ENCODE peak calls at places on chromosomes 4 and X, in four cellular contexts. S is upper lobe of left lung, Y is A549, X is HepG2. H is an unnamed sample.

GRCh38 chr4:6105311-6105911 is 87.2 kb upstream of the C4orf50 start:
- ATAC-seq in S (no peak), Y (no peak), X (no peak), H (no peak)

GRCh38 chr4:140123666-140124377 is 30.2 kb downstream of the MAML3 start:
- ATAC-seq in S (no peak), Y (no peak), X (no peak), H (no peak)

GRCh38 chr4:153398713-153399112 is 54.2 kb downstream of the MND1 start:
- ATAC-seq in S (peak), Y (no peak), X (no peak), H (no peak)

GRCh38 chrX:118717703-118718391 is 9.6 kb upstream of the IL13RA1 start:
- ATAC-seq in X (no peak), Y (no peak), S (peak), H (peak)

GRCh38 chr4:140083320-140083719 is 70.7 kb downstream of the MAML3 start:
- ATAC-seq in Y (no peak), S (no peak), X (no peak), H (no peak)

GRCh38 chr4:145786830-145787229 is 106.9 kb downstream of the C4orf51 start:
- ATAC-seq in X (no peak), S (no peak), Y (no peak), H (no peak)

GRCh38 chr4:28842271-28842670 is 1877.9 kb upstream of the PCDH7 start:
- ATAC-seq in X (no peak), Y (no peak), S (no peak), H (no peak)

GRCh38 chr4:77358315-77358928 is 201.4 kb downstream of the CCNG2 start:
- ATAC-seq in X (peak), S (no peak), Y (peak), H (no peak)

GRCh38 chrX:118392726-118393125 is 46.8 kb downstream of the WDR44 start:
- ATAC-seq in X (no peak), S (no peak), Y (no peak), H (no peak)

GRCh38 chrX:83593634-83594294 is 85.7 kb downstream of the POU3F4 start:
- ATAC-seq in Y (no peak), X (no peak), S (no peak), H (no peak)

GRCh38 chr4:89863533-89863932 is 26.6 kb upstream of the SNCA start:
- ATAC-seq in X (no peak), S (no peak), Y (no peak), H (no peak)

GRCh38 chr4:139764192-139764591 is 98.6 kb downstream of the MGST2 start:
- ATAC-seq in X (no peak), S (peak), Y (no peak), H (peak)

GRCh38 chr4:130029442-130029841 is 933.5 kb downstream of the C4orf33 start:
- ATAC-seq in S (no peak), Y (no peak), X (no peak), H (no peak)

GRCh38 chrX:18877472-18877871 is 106.4 kb downstream of the PHKA2 start:
- ATAC-seq in X (peak), Y (no peak), S (no peak), H (no peak)

GRCh38 chrX:130224810-130225209 is 43.9 kb downstream of the ZNF280C start:
- ATAC-seq in Y (no peak), X (no peak), S (no peak), H (no peak)

GRCh38 chrX:47540754-47541538 is 20.1 kb upstream of the ARAF start:
- ATAC-seq in S (peak), X (peak), Y (peak), H (peak)

GRCh38 chr4:76235915-76236314 is 15.6 kb upstream of the FAM47E start:
- ATAC-seq in S (peak), Y (no peak), X (no peak), H (no peak)

GRCh38 chr4:76984788-76985211 is 35.2 kb downstream of the SEPTIN11 start:
- ATAC-seq in Y (no peak), S (peak), X (peak), H (peak)

GRCh38 chr4:5166377-5166776 is 115.1 kb downstream of the STK32B start:
- ATAC-seq in X (no peak), S (no peak), Y (no peak), H (no peak)

GRCh38 chr4:80471701-80472100 is 136.2 kb downstream of the CFAP299 start:
- ATAC-seq in Y (no peak), X (peak), S (no peak), H (peak)

GRCh38 chr4:109432676-109433075 is 939 bp upstream of the SEC24B start:
- ATAC-seq in Y (peak), S (no peak), X (no peak), H (no peak)

GRCh38 chr4:108139089-108139488 is 29.6 kb downstream of the LEF1 start:
- ATAC-seq in S (no peak), Y (no peak), X (no peak), H (no peak)

GRCh38 chr4:108140328-108140727 is 28.4 kb downstream of the LEF1 start:
- ATAC-seq in Y (no peak), S (no peak), X (no peak), H (no peak)

GRCh38 chr4:108142870-108143269 is 25.9 kb downstream of the LEF1 start:
- ATAC-seq in S (no peak), Y (no peak), X (no peak), H (no peak)

GRCh38 chr4:108143515-108143914 is 25.2 kb downstream of the LEF1 start:
- ATAC-seq in X (no peak), Y (no peak), S (no peak), H (no peak)

GRCh38 chr4:108141213-108142045 is 27.3 kb downstream of the LEF1 start:
- ATAC-seq in Y (no peak), S (no peak), X (no peak), H (no peak)
- TF ChIP-seq EP300 in Y (no peak), S (no peak), X (no peak), H (no peak)

GRCh38 chrX:155218777-155219176 is 2.5 kb downstream of the VBP1 start:
- ATAC-seq in X (no peak), Y (no peak), S (no peak), H (no peak)

GRCh38 chrX:155216179-155216939 is at the start of gene VBP1:
- ATAC-seq in S (peak), X (peak), Y (peak), H (peak)

GRCh38 chrX:155213731-155214130 is 2.5 kb upstream of the VBP1 start:
- ATAC-seq in X (no peak), S (no peak), Y (no peak), H (no peak)

GRCh38 chrX:155216940-155217450 is 735 bp downstream of the VBP1 start:
- ATAC-seq in Y (no peak), X (no peak), S (no peak), H (no peak)

DNA sequence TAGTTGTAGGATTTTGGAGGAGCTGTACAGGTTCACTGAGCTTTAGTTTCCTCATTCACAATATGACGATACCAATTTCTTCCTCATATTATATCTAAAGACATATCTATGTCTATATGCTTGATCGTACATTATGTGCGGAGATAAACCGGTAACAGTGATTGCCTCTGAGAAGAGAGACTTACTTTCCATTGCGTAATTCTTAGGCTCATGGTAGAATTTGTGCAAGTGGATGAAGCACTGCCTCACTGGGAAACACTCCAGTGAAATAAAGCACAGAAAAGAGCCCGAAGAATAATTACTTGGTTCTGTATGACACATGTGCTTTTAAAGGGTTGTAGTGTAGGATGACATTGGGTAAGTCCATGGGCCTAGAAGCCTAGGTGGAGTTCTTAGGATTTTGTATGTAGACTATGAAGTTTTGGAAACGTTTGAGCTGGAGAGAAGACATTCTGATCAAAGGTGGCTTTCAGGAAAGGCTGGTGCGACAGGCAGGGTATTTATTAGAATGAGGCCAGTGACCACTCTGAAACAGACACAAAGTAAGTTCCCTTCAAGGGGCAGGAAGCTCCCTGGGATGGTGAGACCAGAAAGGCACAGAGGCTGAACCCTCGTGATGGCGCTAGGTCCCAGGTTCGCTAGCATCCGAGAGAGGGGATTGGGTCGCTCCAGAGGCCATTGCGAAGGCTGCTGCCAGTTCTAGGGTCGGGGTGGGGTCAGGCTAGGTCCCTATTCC is 649 bp upstream of the VBP1 start:
- ATAC-seq in Y (peak), S (peak), X (peak), H (peak)
- H3K27ac ChIP-seq in Y (peak), S (peak), X (peak), H (peak)

GRCh38 chr4:147941373-147941772 is 209.5 kb downstream of the ARHGAP10 start:
- ATAC-seq in S (no peak), Y (no peak), X (no peak), H (no peak)

GRCh38 chr4:147944670-147945260 is 212.9 kb downstream of the ARHGAP10 start:
- ATAC-seq in Y (no peak), S (no peak), X (no peak), H (no peak)

GRCh38 chr4:147944264-147944663 is 212.4 kb downstream of the ARHGAP10 start:
- ATAC-seq in S (no peak), Y (no peak), X (no peak), H (no peak)

GRCh38 chr4:147942729-147943128 is 210.8 kb downstream of the ARHGAP10 start:
- ATAC-seq in X (no peak), Y (no peak), S (no peak), H (no peak)

DNA sequence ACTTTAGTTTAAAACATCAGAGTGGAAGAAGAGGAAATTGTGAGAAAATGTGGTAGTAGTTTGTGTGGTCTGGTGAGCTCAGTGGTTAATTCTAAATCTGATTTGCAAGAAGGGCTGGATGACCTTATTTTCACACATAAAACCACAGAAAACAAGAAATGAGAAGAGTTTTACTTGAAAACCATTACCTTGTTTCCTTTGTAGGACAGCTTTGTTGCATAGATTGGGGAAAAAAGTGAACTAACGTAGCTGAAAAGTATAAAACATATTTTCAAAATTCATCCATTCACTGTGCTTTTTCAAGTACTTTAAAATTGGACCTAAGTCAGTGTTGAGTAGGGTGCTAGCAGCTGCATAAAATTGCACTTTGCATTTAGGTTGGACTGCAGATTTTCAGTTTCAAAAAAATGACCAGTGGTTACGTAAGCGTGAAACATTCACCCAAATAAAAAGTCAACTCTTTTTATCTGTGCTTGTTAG is 211.3 kb downstream of the ARHGAP10 start:
- ATAC-seq in S (no peak), Y (no peak), X (no peak), H (no peak)
- TF ChIP-seq EP300 in S (no peak), Y (no peak), X (no peak), H (no peak)

GRCh38 chrX:155329293-155329692 is 5.1 kb downstream of the CLIC2 start:
- ATAC-seq in X (no peak), Y (no peak), S (no peak), H (no peak)

GRCh38 chrX:155333701-155334100 is 713 bp downstream of the CLIC2 start:
- ATAC-seq in X (no peak), Y (no peak), S (no peak), H (no peak)

GRCh38 chrX:155330992-155331391 is 3.4 kb downstream of the CLIC2 start:
- ATAC-seq in S (no peak), Y (no peak), X (no peak), H (no peak)

GRCh38 chrX:155334486-155335316 is at the start of gene CLIC2:
- ATAC-seq in X (no peak), S (peak), Y (no peak), H (peak)
- H3K27ac ChIP-seq in X (no peak), S (peak), Y (no peak), H (no peak)

GRCh38 chrX:1493877-1494510 is 41.3 kb upstream of the ASMTL start:
- ATAC-seq in X (peak), S (peak), Y (peak), H (no peak)
- TF ChIP-seq EP300 in X (no peak), S (no peak), Y (no peak), H (no peak)

H was measured in gastroesophageal sphincter.